ENCODE peak calls at places on chromosomes 2 and 18, in nine cellular contexts. A is heart right ventricle; R is ovary; E is Peyer's patch; J is right atrium auricular region; V is heart left ventricle; S is astrocyte; Q is CD4-positive, CD25-positive, alpha-beta regulatory T cell; X is effector memory CD4-positive, alpha-beta T cell. K is an unnamed sample.

GRCh38 chr18:60018801-60019462 is 119.1 kb downstream of the PMAIP1 start:
- DNase-seq in A (no peak), R (no peak), E (no peak), J (no peak), V (no peak), S (peak; percentile 63), Q (no peak), X (no peak), K (no peak)

GRCh38 chr18:21474621-21475020 is 125.9 kb downstream of the ESCO1 start:
- DNase-seq in A (no peak), R (no peak), E (no peak), J (no peak), V (no peak), S (no peak), Q (no peak), X (no peak), K (no peak)

GRCh38 chr2:9797086-9797485 is 46.2 kb upstream of the TAF1B start:
- DNase-seq in A (no peak), R (no peak), E (no peak), J (no peak), V (peak; percentile 11), S (no peak), Q (no peak), X (no peak), K (no peak)

GRCh38 chr2:150994041-150994440 is 267.6 kb downstream of the RBM43 start:
- DNase-seq in A (no peak), R (no peak), E (no peak), J (no peak), V (no peak), S (no peak), Q (no peak), X (no peak), K (no peak)

GRCh38 chr2:25417715-25418369 is 76.1 kb upstream of the DNMT3A start:
- DNase-seq in A (no peak), R (no peak), E (peak; percentile 58), J (no peak), V (no peak), S (no peak), Q (peak; percentile 47), X (no peak), K (no peak)

GRCh38 chr2:71282493-71282892 is 49.1 kb upstream of the ZNF638 start:
- DNase-seq in A (no peak), R (no peak), E (no peak), J (no peak), V (no peak), S (no peak), Q (peak; percentile 7), X (no peak), K (no peak)

GRCh38 chr2:109185338-109185737 is 56.3 kb downstream of the SH3RF3 start:
- DNase-seq in A (no peak), R (no peak), E (no peak), J (no peak), V (peak; percentile 74), S (peak; percentile 76), Q (no peak), X (no peak), K (no peak)

GRCh38 chr2:48264632-48265031 is 265.3 kb upstream of the STON1 start:
- DNase-seq in A (no peak), R (no peak), E (no peak), J (no peak), V (no peak), S (no peak), Q (no peak), X (no peak), K (no peak)

GRCh38 chr18:6885992-6886823 is 156.7 kb downstream of the ARHGAP28 start:
- DNase-seq in A (no peak), R (peak; percentile 71), E (peak; percentile 82), J (no peak), V (no peak), S (peak; percentile 18), Q (peak; percentile 9), X (no peak), K (no peak)

GRCh38 chr2:125095826-125096225 is 1070.7 kb downstream of the CNTNAP5 start:
- DNase-seq in A (no peak), R (no peak), E (no peak), J (no peak), V (no peak), S (no peak), Q (no peak), X (no peak), K (no peak)

GRCh38 chr2:203583084-203583695 is 48.1 kb upstream of the RAPH1 start:
- DNase-seq in A (no peak), R (no peak), E (no peak), J (no peak), V (no peak), S (no peak), Q (no peak), X (no peak), K (no peak)

GRCh38 chr2:53632714-53633113 is 134.9 kb upstream of the CHAC2 start:
- DNase-seq in A (no peak), R (no peak), E (no peak), J (no peak), V (no peak), S (peak; percentile 90), Q (no peak), X (no peak), K (no peak)

GRCh38 chr2:70726947-70727725 is 40.9 kb downstream of the ADD2 start:
- DNase-seq in A (no peak), R (no peak), E (no peak), J (peak; percentile 21), V (no peak), S (peak; percentile 79), Q (no peak), X (no peak), K (no peak)

GRCh38 chr2:111157071-111157661 is 36.5 kb downstream of the BCL2L11 start:
- DNase-seq in A (no peak), R (no peak), E (peak; percentile 73), J (no peak), V (no peak), S (no peak), Q (no peak), X (no peak), K (no peak)

DNA sequence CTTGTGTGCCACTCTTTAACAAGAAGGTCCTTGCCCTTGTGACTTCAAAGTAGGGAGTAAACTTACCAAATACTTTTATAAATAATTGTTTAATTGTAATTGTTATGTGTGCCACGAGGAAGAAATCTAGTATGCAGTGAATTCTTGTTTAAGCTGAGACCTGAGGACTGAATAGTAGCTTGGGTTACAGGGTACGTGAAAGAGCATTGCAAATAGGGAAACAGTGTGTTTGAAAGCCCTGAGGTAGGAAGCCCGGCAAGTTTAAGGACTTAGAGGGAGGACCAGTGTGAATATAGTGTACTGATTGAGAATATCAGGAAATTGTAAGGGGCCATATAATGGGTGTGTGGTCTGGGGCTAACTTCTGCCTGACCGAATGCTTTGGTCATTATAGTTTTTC is 26.2 kb downstream of the PHLPP1 start:
- DNase-seq in A (no peak), R (no peak), E (no peak), J (no peak), V (no peak), S (no peak), Q (no peak), X (no peak), K (no peak)
- H3K27ac ChIP-seq in A (no peak overlapping the region), R (no peak overlapping the region), E (peak overlapping the region; percentile 2), J (no peak overlapping the region), V (no peak overlapping the region), S (no peak overlapping the region), Q (no peak overlapping the region), X (no peak overlapping the region), K (peak overlapping the region; percentile 83)

DNA sequence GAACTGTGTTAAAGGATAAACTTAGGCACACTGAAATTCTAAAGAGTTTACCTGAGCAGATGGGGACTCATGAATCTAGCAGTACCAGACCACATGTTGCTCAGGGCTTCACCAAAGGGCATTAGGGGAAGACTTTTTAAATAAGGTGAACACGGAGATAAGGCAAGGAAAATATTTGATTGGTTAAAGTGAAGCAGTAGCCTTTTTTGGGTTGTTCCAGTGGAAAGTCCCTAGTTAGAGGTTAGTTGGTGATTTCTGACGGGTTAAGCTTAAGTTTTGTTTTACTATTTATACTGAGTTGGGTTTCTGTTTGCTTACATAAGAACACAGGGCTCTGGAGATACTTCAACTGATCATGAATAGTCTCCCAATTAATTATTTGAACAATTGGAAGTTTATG is 722.5 kb downstream of the SOCS6 start:
- DNase-seq in A (no peak), R (no peak), E (no peak), J (no peak), V (no peak), S (no peak), Q (no peak), X (no peak), K (no peak)
- H3K9me3 ChIP-seq in A (no peaks in the 10 kb centered on the region), R (no peaks in the 10 kb centered on the region), E (no peaks in the 10 kb centered on the region), J (no peaks in the 10 kb centered on the region), V (no peaks in the 10 kb centered on the region), S (no peaks in the 10 kb centered on the region), Q (no peaks in the 10 kb centered on the region), X (peaks cover 2% of the 10 kb centered on the region), K (no peaks in the 10 kb centered on the region)

GRCh38 chr2:47043142-47043890 is 111.8 kb downstream of the STPG4 start:
- DNase-seq in A (peak; percentile 59), R (peak; percentile 61), E (no peak), J (peak; percentile 70), V (peak; percentile 75), S (peak; percentile 93), Q (no peak), X (no peak), K (no peak)
- H3K27ac ChIP-seq in A (peak overlapping the region; percentile 88), R (no peak overlapping the region), E (peak overlapping the region; percentile 43), J (peak overlapping the region; percentile 70), V (peak overlapping the region; percentile 77), S (peak overlapping the region; percentile 98), Q (no peak overlapping the region), X (no peak overlapping the region), K (peak overlapping the region; percentile 8)

GRCh38 chr2:52107124-52107523 is 1075.2 kb upstream of the NRXN1 start:
- DNase-seq in A (no peak), R (no peak), E (no peak), J (no peak), V (no peak), S (no peak), Q (no peak), X (no peak), K (no peak)

GRCh38 chr2:52113338-52113737 is 1081.4 kb upstream of the NRXN1 start:
- DNase-seq in A (no peak), R (no peak), E (no peak), J (no peak), V (no peak), S (peak; percentile 30), Q (no peak), X (no peak), K (no peak)

GRCh38 chr2:52115750-52116149 is 1083.8 kb upstream of the NRXN1 start:
- DNase-seq in A (no peak), R (no peak), E (no peak), J (no peak), V (no peak), S (peak; percentile 1), Q (no peak), X (no peak), K (no peak)

GRCh38 chr2:52117299-52117698 is 1085.4 kb upstream of the NRXN1 start:
- DNase-seq in A (no peak), R (no peak), E (no peak), J (no peak), V (no peak), S (peak; percentile 24), Q (no peak), X (no peak), K (no peak)

DNA sequence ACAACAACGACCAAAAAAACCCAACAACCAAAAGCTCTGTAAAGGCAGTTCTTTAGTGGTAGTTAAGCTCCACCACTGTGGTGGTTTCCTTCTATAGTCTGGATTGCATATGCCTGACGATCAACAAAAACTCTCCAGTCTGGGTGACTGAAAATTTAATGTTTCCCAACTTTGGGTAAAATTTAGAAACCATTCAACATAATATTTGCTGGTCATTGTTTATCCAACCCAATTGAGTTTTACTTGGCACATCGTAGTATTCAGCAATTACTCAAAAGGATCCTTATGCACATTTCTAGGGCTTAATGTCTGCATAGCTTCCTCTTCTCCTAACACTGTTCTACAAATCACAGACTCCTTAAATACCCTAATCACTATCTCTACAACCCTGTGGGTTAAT is 1080.2 kb upstream of the NRXN1 start:
- DNase-seq in A (no peak), R (no peak), E (no peak), J (no peak), V (no peak), S (no peak), Q (no peak), X (no peak), K (no peak)
- H3K9me3 ChIP-seq in A (no peaks in the 10 kb centered on the region), R (no peaks in the 10 kb centered on the region), E (no peaks in the 10 kb centered on the region), J (no peaks in the 10 kb centered on the region), V (no peaks in the 10 kb centered on the region), S (no peaks in the 10 kb centered on the region), Q (no peaks in the 10 kb centered on the region), X (peaks cover 3% of the 10 kb centered on the region), K (no peaks in the 10 kb centered on the region)

K was measured in right lobe of liver.